ENCODE peak calls at places on chromosomes 4 and X, in nine cellular contexts. X is endothelial cell of umbilical vein, O is OCI-LY7, Y is cardiac muscle cell, P is psoas muscle, F is fibroblast of lung, Z is left ventricle myocardium inferior, L is heart left ventricle, N is stomach. G is an unnamed sample.
A peak's percentile ranks its signal among the peaks of the same experiment; 100 is the strongest.

GRCh38 chrX:133527415-133527814 is 112.1 kb upstream of the GPC4 start:
- DNase-seq in X (no peak), Y (peak; percentile 2), N (no peak), O (no peak), P (no peak), L (no peak), Z (no peak), F (peak; percentile 10), G (no peak)

GRCh38 chr4:165872443-165873297 is at the start of gene TLL1:
- DNase-seq in P (no peak), L (no peak), O (no peak), Z (no peak), F (peak; percentile 31), N (no peak), X (peak; percentile 50), Y (peak; percentile 55), G (peak; percentile 62)

GRCh38 chr4:188110036-188110435 is 633 bp upstream of the TRIML2 start:
- DNase-seq in Z (no peak), X (no peak), N (no peak), F (no peak), P (no peak), L (no peak), O (no peak), Y (no peak), G (no peak)

GRCh38 chr4:155960522-155960921 is 6.9 kb upstream of the CTSO start:
- DNase-seq in N (no peak), X (no peak), Z (no peak), L (no peak), F (peak; percentile 65), O (no peak), P (no peak), Y (peak; percentile 60), G (peak; percentile 31)

GRCh38 chr4:1851575-1852415 is 4.2 kb downstream of the LETM1 start:
- DNase-seq in F (peak; percentile 27), Y (peak; percentile 13), L (no peak), Z (peak; percentile 64), N (peak; percentile 57), P (no peak), O (no peak), X (no peak), G (peak; percentile 82)

GRCh38 chr4:40164459-40164858 is 32.4 kb upstream of the RHOH start:
- DNase-seq in O (no peak), Y (no peak), P (no peak), Z (no peak), F (peak; percentile 16), L (no peak), X (no peak), N (no peak), G (no peak)

GRCh38 chr4:108024078-108024990 is 34.6 kb downstream of the HADH start:
- DNase-seq in X (no peak), N (no peak), Z (no peak), Y (no peak), L (no peak), P (no peak), F (no peak), O (no peak), G (no peak)

GRCh38 chrX:34365482-34365881 is 233.4 kb upstream of the FAM47A start:
- DNase-seq in Y (peak; percentile 54), O (no peak), F (no peak), X (peak; percentile 65), P (no peak), L (no peak), Z (no peak), N (no peak), G (no peak)

GRCh38 chr4:110970642-110971041 is 347.8 kb upstream of the PITX2 start:
- DNase-seq in N (peak; percentile 26), F (peak; percentile 15), P (no peak), X (peak; percentile 6), Y (peak; percentile 56), L (no peak), Z (no peak), O (peak; percentile 71), G (peak; percentile 22)

GRCh38 chr4:158809611-158810486 is 41.0 kb downstream of the FNIP2 start:
- DNase-seq in F (peak; percentile 99), P (no peak), X (peak; percentile 92), L (no peak), O (peak; percentile 72), Y (peak; percentile 72), Z (no peak), N (no peak), G (no peak)

GRCh38 chrX:13059269-13059668 is 14.8 kb upstream of the FAM9C start:
- DNase-seq in L (no peak), Y (no peak), N (no peak), F (no peak), X (no peak), O (no peak), P (no peak), Z (no peak), G (no peak)

GRCh38 chrX:53831662-53832635 is 145.4 kb upstream of the HUWE1 start:
- DNase-seq in F (peak; percentile 16), Z (no peak), X (peak; percentile 44), P (no peak), L (no peak), N (no peak), Y (peak; percentile 23), O (peak; percentile 50), G (peak; percentile 46)

GRCh38 chrX:16124201-16124600 is 836 bp downstream of the GRPR start:
- DNase-seq in X (no peak), Z (no peak), L (no peak), N (no peak), F (no peak), P (no peak), Y (no peak), O (no peak), G (no peak)

GRCh38 chr4:73599182-73599581 is 21.1 kb downstream of the RASSF6 start:
- DNase-seq in F (peak; percentile 75), L (no peak), O (peak; percentile 65), P (no peak), Y (peak; percentile 78), N (peak; percentile 69), X (peak; percentile 24), Z (no peak), G (no peak)

GRCh38 chrX:72685810-72686465 is 28.2 kb downstream of the PHKA1 start:
- DNase-seq in X (no peak), P (no peak), L (no peak), Y (peak; percentile 6), Z (no peak), O (no peak), N (no peak), F (peak; percentile 58), G (no peak)

GRCh38 chr4:41204400-41204978 is 9.9 kb downstream of the APBB2 start:
- DNase-seq in F (peak; percentile 88), L (peak; percentile 69), Y (peak; percentile 81), N (peak; percentile 52), Z (peak; percentile 33), X (peak; percentile 80), O (no peak), P (peak; percentile 44), G (no peak)

GRCh38 chr4:24248674-24249644 is 335.4 kb downstream of the DHX15 start:
- DNase-seq in O (no peak), Y (peak; percentile 6), P (peak; percentile 15), X (no peak), F (no peak), Z (peak; percentile 19), N (no peak), L (peak; percentile 61), G (peak; percentile 67)

GRCh38 chr4:103915224-103915869 is 195.6 kb upstream of the TACR3 start:
- DNase-seq in O (peak; percentile 14), F (peak; percentile 1), P (no peak), Z (no peak), X (peak; percentile 3), Y (peak; percentile 27), N (no peak), L (no peak), G (no peak)

GRCh38 chr4:97215426-97215825 is 927.9 kb downstream of the STPG2 start:
- DNase-seq in X (no peak), Y (no peak), F (no peak), L (no peak), P (no peak), N (no peak), O (no peak), Z (no peak), G (no peak)

GRCh38 chr4:166924456-166924855 is 309.8 kb downstream of the SPOCK3 start:
- DNase-seq in Y (no peak), N (no peak), O (no peak), X (no peak), P (no peak), Z (no peak), F (no peak), L (no peak), G (no peak)

GRCh38 chrX:9461087-9461486 is 3.8 kb upstream of the TBL1X start:
- DNase-seq in L (no peak), F (no peak), O (no peak), Z (no peak), P (no peak), X (no peak), N (no peak), Y (no peak), G (no peak)

GRCh38 chrX:103453655-103454054 is 65.6 kb downstream of the RAB40A start:
- DNase-seq in O (no peak), L (no peak), Z (no peak), N (no peak), F (peak; percentile 85), Y (peak; percentile 90), X (peak; percentile 93), P (no peak), G (no peak)

GRCh38 chr4:143437476-143437875 is 76.0 kb upstream of the SMARCA5 start:
- DNase-seq in L (no peak), Y (no peak), N (no peak), F (no peak), O (no peak), P (no peak), Z (no peak), X (no peak), G (no peak)
- H3K36me3 ChIP-seq in L (no peaks in the 10 kb centered on the region), Y (peaks cover 16% of the 10 kb centered on the region), N (peaks cover 63% of the 10 kb centered on the region), F (peaks cover 5% of the 10 kb centered on the region), O (peaks cover 91% of the 10 kb centered on the region), P (peaks cover 60% of the 10 kb centered on the region), Z (peaks cover 56% of the 10 kb centered on the region), X (peaks cover 3% of the 10 kb centered on the region), G (no peaks in the 10 kb centered on the region)

GRCh38 chrX:65697915-65698796 is 30.7 kb downstream of the MSN start:
- DNase-seq in X (peak; percentile 55), F (peak; percentile 50), L (peak; percentile 69), N (peak; percentile 37), P (peak; percentile 37), Y (peak; percentile 40), O (peak; percentile 87), Z (peak; percentile 44), G (no peak)
- H3K36me3 ChIP-seq in X (no peaks in the 10 kb centered on the region), F (no peaks in the 10 kb centered on the region), L (no peaks in the 10 kb centered on the region), N (no peaks in the 10 kb centered on the region), P (peaks cover 5% of the 10 kb centered on the region), Y (no peaks in the 10 kb centered on the region), O (peaks cover 19% of the 10 kb centered on the region), Z (no peaks in the 10 kb centered on the region), G (peaks cover 6% of the 10 kb centered on the region)

GRCh38 chr4:733631-733980 is 28.0 kb downstream of the PCGF3 start:
- DNase-seq in F (no peak), N (no peak), Y (no peak), Z (no peak), O (no peak), P (no peak), X (no peak), L (no peak), G (no peak)
- H3K36me3 ChIP-seq in F (peaks cover 38% of the 10 kb centered on the region), N (peaks cover 72% of the 10 kb centered on the region), Y (peaks cover 35% of the 10 kb centered on the region), Z (peaks cover 68% of the 10 kb centered on the region), O (peaks cover 61% of the 10 kb centered on the region), P (peaks cover 57% of the 10 kb centered on the region), X (peaks cover 45% of the 10 kb centered on the region), L (peaks cover 2% of the 10 kb centered on the region), G (peaks cover 48% of the 10 kb centered on the region)

DNA sequence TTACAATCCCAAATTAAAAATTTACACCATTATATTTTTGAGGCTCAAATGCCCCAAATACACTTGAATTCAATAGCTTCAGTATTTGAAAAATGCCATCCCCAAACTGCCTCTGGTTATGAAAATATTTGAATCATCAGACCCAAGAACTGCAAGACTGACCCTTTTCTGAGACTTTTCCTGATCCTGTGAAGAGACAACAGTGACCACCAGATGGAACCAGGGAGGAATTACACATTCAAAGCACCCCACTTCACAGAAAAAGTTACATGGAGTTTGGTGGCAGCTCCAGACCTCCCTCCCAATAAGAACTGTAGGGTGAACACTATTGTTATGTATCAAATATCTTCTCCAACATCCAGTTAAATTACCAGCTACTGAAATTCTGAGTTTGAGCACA is 44.0 kb upstream of the SCD5 start:
- DNase-seq in N (no peak), O (peak; percentile 16), P (no peak), L (no peak), Y (peak; percentile 28), Z (no peak), X (peak; percentile 36), F (no peak), G (peak; percentile 27)
- H3K36me3 ChIP-seq in N (peaks cover 100% of the 10 kb centered on the region), O (peaks cover 82% of the 10 kb centered on the region), P (peaks cover 97% of the 10 kb centered on the region), L (no peaks in the 10 kb centered on the region), Y (peaks cover 72% of the 10 kb centered on the region), Z (peaks cover 95% of the 10 kb centered on the region), X (peaks cover 27% of the 10 kb centered on the region), F (peaks cover 13% of the 10 kb centered on the region), G (peaks cover 91% of the 10 kb centered on the region)